ENCODE peak calls at places on chromosomes 16 and 17, in seven cellular contexts. Y, C, P, A, G, J and D are unnamed samples.

GRCh38 chr17:73592531-73592961 is 51.7 kb downstream of the SDK2 start:
- DNase-seq in Y (no peak), C (no peak), P (no peak), A (no peak), G (no peak), J (no peak), D (no peak)

GRCh38 chr16:47644166-47644565 is 183.0 kb downstream of the PHKB start:
- DNase-seq in Y (peak), C (peak), P (no peak), A (peak), G (no peak), J (no peak), D (no peak)

GRCh38 chr17:13114601-13115024 is 96.8 kb upstream of the ELAC2 start:
- DNase-seq in Y (peak), C (peak), P (peak), A (peak), G (peak), J (no peak), D (peak)

GRCh38 chr17:54180919-54181318 is 358.2 kb downstream of the KIF2B start:
- DNase-seq in Y (no peak), C (no peak), P (no peak), A (no peak), G (no peak), J (no peak), D (no peak)

GRCh38 chr17:9343513-9343912 is 232.1 kb downstream of the STX8 start:
- DNase-seq in Y (peak), C (no peak), P (no peak), A (no peak), G (no peak), J (no peak), D (no peak)

GRCh38 chr16:24488045-24488444 is 51.3 kb upstream of the RBBP6 start:
- DNase-seq in Y (no peak), C (no peak), P (no peak), A (no peak), G (no peak), J (no peak), D (no peak)

GRCh38 chr16:12729448-12729847 is 74.2 kb downstream of the CPPED1 start:
- DNase-seq in Y (peak), C (no peak), P (no peak), A (peak), G (no peak), J (no peak), D (no peak)

GRCh38 chr16:3131755-3132377 is 3.0 kb upstream of the ZNF213 start:
- DNase-seq in Y (peak), C (peak), P (no peak), A (peak), G (no peak), J (peak), D (no peak)

GRCh38 chr17:45311762-45312476 is 4.9 kb downstream of the MAP3K14 start:
- DNase-seq in Y (no peak), C (peak), P (peak), A (peak), G (no peak), J (peak), D (peak)

GRCh38 chr16:52812945-52813556 is 239.6 kb downstream of the CHD9NB start:
- DNase-seq in Y (peak), C (no peak), P (no peak), A (no peak), G (no peak), J (no peak), D (no peak)

GRCh38 chr17:13525876-13526275 is 75.9 kb downstream of the HS3ST3A1 start:
- DNase-seq in Y (no peak), C (no peak), P (no peak), A (no peak), G (no peak), J (no peak), D (no peak)

GRCh38 chr16:51651061-51651466 is 500.0 kb upstream of the SALL1 start:
- DNase-seq in Y (no peak), C (no peak), P (no peak), A (no peak), G (no peak), J (no peak), D (no peak)

GRCh38 chr16:87060026-87060986 is 256.9 kb downstream of the C16orf95 start:
- DNase-seq in Y (peak), C (no peak), P (no peak), A (peak), G (no peak), J (no peak), D (no peak)

GRCh38 chr17:9002236-9002609 is 19.1 kb upstream of the NTN1 start:
- DNase-seq in Y (no peak), C (no peak), P (no peak), A (no peak), G (no peak), J (no peak), D (no peak)

GRCh38 chr17:20289984-20290383 is 177.4 kb downstream of the LGALS9B start:
- DNase-seq in Y (no peak), C (no peak), P (no peak), A (no peak), G (no peak), J (no peak), D (no peak)

GRCh38 chr17:46943511-46944393 is 20.8 kb downstream of the GOSR2 start:
- DNase-seq in Y (peak), C (no peak), P (no peak), A (peak), G (peak), J (no peak), D (no peak)

GRCh38 chr17:8392674-8393469 is 4.8 kb downstream of the RNF222 start:
- DNase-seq in Y (no peak), C (no peak), P (no peak), A (no peak), G (no peak), J (no peak), D (no peak)

GRCh38 chr16:6341993-6342392 is 990.7 kb upstream of the RBFOX1 start:
- DNase-seq in Y (no peak), C (no peak), P (no peak), A (no peak), G (no peak), J (no peak), D (no peak)

GRCh38 chr16:77406680-77407079 is 28.2 kb downstream of the ADAMTS18 start:
- DNase-seq in Y (no peak), C (no peak), P (no peak), A (no peak), G (no peak), J (no peak), D (no peak)

GRCh38 chr17:38653679-38654078 is 21.1 kb downstream of the EPOP start:
- DNase-seq in Y (no peak), C (no peak), P (no peak), A (no peak), G (no peak), J (no peak), D (peak)

GRCh38 chr16:15899538-15900100 is 11.2 kb upstream of the CEP20 start:
- DNase-seq in Y (peak), C (peak), P (peak), A (peak), G (no peak), J (peak), D (peak)

GRCh38 chr17:83082899-83083367 is 3.5 kb downstream of the METRNL start:
- DNase-seq in Y (no peak), C (no peak), P (no peak), A (no peak), G (no peak), J (no peak), D (no peak)

GRCh38 chr16:85755929-85756768 is 5.3 kb upstream of the C16orf74 start:
- DNase-seq in Y (no peak), C (no peak), P (no peak), A (no peak), G (no peak), J (peak), D (peak)

GRCh38 chr16:31094088-31094423 is 541 bp downstream of the VKORC1 start:
- DNase-seq in Y (no peak), C (no peak), P (no peak), A (no peak), G (no peak), J (no peak), D (no peak)

GRCh38 chr17:49565948-49566491 is 9.7 kb upstream of the NXPH3 start:
- DNase-seq in Y (peak), C (peak), P (peak), A (no peak), G (peak), J (peak), D (no peak)

GRCh38 chr17:81885869-81886548 is 5.4 kb downstream of the ALYREF start:
- DNase-seq in Y (no peak), C (no peak), P (no peak), A (peak), G (no peak), J (no peak), D (no peak)

GRCh38 chr16:80659865-80660264 is 119.1 kb downstream of the DYNLRB2 start:
- DNase-seq in Y (no peak), C (no peak), P (no peak), A (no peak), G (no peak), J (no peak), D (no peak)

GRCh38 chr17:71208111-71208704 is 912.6 kb upstream of the SOX9 start:
- DNase-seq in Y (peak), C (no peak), P (no peak), A (peak), G (no peak), J (no peak), D (no peak)

GRCh38 chr17:40452074-40452787 is 9.0 kb downstream of the IGFBP4 start:
- DNase-seq in Y (peak), C (no peak), P (no peak), A (peak), G (peak), J (no peak), D (no peak)
- TF ChIP-seq CTCF in Y (no peak), C (no peak), P (no peak), A (no peak), G (no peak), J (no peak), D (no peak)

DNA sequence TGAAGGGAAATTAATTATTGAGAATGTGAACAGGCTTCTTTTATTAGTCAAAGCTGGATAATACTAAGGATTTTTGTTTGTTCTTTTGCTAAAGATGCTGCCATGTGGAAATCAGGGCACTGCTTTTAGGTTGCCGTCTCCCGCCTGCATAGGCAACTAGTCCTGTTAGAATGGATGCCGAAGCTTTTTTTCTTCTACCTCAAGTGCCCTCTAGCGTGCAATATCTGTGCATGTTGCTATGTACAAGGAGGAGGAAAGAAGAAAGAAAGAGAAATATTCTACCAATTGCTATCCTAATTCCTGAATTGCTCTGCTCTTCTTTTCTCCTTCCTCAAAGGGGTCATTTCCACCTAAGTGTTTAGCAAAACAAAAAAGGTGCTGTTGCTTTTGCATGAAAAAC is 5.2 kb upstream of the CDH8 start:
- DNase-seq in Y (peak), C (no peak), P (no peak), A (peak), G (no peak), J (no peak), D (peak)
- TF ChIP-seq CTCF in Y (peak), C (no peak), P (no peak), A (peak), G (no peak), J (no peak), D (peak)

DNA sequence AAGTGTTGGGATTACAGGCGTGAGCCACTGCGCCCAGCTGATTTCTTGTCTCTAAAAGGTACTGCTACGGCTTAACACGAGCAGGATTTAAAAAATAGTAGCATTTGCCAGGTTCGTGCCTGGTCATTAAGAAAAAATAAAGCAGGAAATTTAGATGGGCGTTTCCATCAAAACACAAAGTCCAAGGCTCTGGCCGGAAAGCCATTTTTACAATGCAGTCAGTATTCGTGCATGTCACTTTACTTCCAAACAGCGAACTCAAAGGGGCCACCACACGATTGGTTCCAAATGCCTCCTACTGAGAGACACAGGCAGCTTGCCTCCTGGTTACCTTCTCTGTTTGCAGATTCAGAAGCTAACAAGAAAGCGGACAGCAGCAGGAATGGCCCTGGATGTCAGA is 66.2 kb downstream of the MRM3 start:
- DNase-seq in Y (no peak), C (no peak), P (no peak), A (no peak), G (no peak), J (no peak), D (no peak)
- TF ChIP-seq CTCF in Y (no peak), C (no peak), P (no peak), A (no peak), G (no peak), J (no peak), D (no peak)

DNA sequence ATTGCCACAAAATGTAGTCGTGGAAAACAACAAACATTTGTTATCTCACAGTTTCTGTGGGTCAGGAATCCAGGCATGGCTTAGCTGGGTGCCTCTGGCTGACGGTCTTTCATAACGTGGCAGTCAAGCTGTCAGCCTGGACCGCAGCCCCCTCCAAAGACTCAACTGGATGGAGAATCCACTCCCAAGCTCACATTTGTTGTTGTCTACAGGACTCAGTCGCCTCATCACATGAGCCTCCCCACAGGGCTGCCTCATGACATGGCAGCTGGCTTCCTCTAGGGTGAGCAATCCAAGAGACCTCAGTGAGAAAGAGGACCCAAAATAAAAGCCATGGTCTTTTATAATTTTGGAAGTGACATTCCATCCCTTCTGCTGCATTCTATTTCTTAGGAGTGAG is 34.7 kb upstream of the AKAP1 start:
- DNase-seq in Y (no peak), C (no peak), P (no peak), A (no peak), G (no peak), J (no peak), D (no peak)
- TF ChIP-seq CTCF in Y (no peak), C (no peak), P (no peak), A (no peak), G (no peak), J (no peak), D (no peak)

GRCh38 chr17:51004249-51004648 is 116.4 kb downstream of the SPAG9 start:
- DNase-seq in Y (no peak), C (no peak), P (no peak), A (no peak), G (no peak), J (no peak), D (no peak)

GRCh38 chr17:51006601-51007000 is 114.1 kb downstream of the SPAG9 start:
- DNase-seq in Y (peak), C (no peak), P (no peak), A (peak), G (no peak), J (no peak), D (no peak)

GRCh38 chr17:51005768-51006167 is 114.9 kb downstream of the SPAG9 start:
- DNase-seq in Y (no peak), C (no peak), P (no peak), A (no peak), G (no peak), J (no peak), D (no peak)

DNA sequence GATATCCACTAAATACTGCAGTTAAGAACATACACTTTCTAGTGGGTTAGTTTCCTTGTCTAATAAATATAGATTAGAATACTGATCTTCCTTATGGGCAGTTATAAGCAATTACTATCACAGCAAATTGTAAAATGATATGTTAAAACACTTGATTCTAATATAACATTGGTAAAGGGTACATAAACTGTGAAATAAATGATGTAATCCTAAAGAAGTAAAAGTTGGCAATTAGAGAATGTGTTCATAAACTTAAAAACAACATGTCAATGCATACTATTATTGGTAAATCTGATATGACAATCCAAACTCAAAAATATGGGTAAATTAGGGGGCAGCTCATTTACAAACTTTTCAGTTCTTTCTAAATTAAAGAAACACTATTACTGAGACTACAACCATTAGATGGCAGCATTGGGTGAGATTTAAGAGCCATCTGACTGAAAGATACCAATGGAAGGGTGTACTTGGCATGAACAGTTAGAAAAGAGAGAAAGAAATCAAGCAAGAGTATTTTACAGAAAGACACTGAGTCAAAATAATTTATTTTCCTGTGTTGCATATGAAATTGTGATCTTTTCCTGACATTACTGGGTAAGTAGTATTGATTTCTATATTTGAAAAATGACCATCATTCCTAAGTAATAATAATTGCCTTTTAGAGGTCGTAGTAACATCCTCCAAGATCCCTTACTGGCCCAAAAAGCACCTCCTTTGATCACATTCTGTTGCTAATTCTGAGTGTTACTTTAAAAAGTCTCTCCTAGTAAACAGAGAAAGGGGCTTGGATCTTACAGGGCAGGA is 119.6 kb downstream of the SPAG9 start:
- DNase-seq in Y (peak), C (no peak), P (no peak), A (peak), G (peak), J (no peak), D (peak)
- TF ChIP-seq CTCF in Y (peak), C (peak), P (peak), A (peak), G (peak), J (peak), D (peak)

GRCh38 chr16:66881964-66882508 is 1.7 kb downstream of the PDP2 start:
- DNase-seq in Y (no peak), C (no peak), P (no peak), A (no peak), G (no peak), J (no peak), D (no peak)
- TF ChIP-seq CTCF in Y (no peak), C (no peak), P (no peak), A (no peak), G (no peak), J (no peak), D (no peak)

GRCh38 chr16:1338119-1338730 is 4.8 kb downstream of the BAIAP3 start:
- DNase-seq in Y (no peak), C (peak), P (no peak), A (no peak), G (no peak), J (peak), D (no peak)
- TF ChIP-seq CTCF in Y (peak), C (peak), P (peak), A (peak), G (peak), J (no peak), D (peak)

DNA sequence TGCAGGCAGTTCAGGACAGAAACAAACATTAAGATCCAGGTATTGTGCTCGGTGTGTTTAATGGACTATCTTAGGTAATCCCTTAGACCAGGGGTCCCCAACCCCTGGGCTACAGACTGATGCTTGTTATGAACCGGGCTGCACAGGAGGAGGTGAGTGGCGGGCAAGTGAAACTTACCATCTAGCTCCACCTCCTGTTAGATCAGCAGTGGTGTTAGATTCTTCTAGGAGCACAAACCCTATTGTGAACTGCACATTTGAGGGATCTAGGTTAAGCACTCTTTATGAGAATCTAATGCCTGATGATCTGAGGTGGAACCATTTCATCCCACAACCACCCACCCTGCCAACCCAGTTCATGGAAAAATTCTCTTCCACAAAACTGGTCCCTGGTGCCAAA is 37.8 kb upstream of the ASIC2 start:
- DNase-seq in Y (no peak), C (no peak), P (no peak), A (no peak), G (no peak), J (no peak), D (no peak)
- TF ChIP-seq CTCF in Y (no peak), C (no peak), P (no peak), A (no peak), G (no peak), J (no peak), D (no peak)